ENCODE peak calls at places on chromosomes 1 and 21, in five cellular contexts. L is A549, J is kidney epithelial cell, A is left ventricle myocardium inferior, X is H9. T is an unnamed sample.

GRCh38 chr1:25080294-25081209 is 150.5 kb upstream of the RUNX3 start:
- DNase-seq in L (no peak), J (no peak), A (no peak), X (no peak), T (no peak)

GRCh38 chr1:1335283-1335682 is 4.2 kb downstream of the TAS1R3 start:
- DNase-seq in L (no peak), J (no peak), A (no peak), X (no peak), T (no peak)

GRCh38 chr1:67831850-67832513 is 1.3 kb downstream of the GNG12 start:
- DNase-seq in L (peak; percentile 67), J (peak; percentile 37), A (peak; percentile 43), X (no peak), T (peak; percentile 42)

GRCh38 chr1:4786061-4786460 is 131.7 kb downstream of the AJAP1 start:
- DNase-seq in L (no peak), J (no peak), A (no peak), X (no peak), T (no peak)

GRCh38 chr1:99855914-99856450 is 5.8 kb downstream of the AGL start:
- DNase-seq in L (no peak), J (no peak), A (no peak), X (no peak), T (no peak)

GRCh38 chr1:189646066-189646465 is 831.6 kb downstream of the BRINP3 start:
- DNase-seq in L (no peak), J (no peak), A (no peak), X (no peak), T (no peak)

GRCh38 chr21:24395320-24395933 is 1211.9 kb downstream of the MRPL39 start:
- DNase-seq in L (no peak), J (no peak), A (no peak), X (no peak), T (no peak)

GRCh38 chr1:61284226-61284854 is 202.0 kb downstream of the NFIA start:
- DNase-seq in L (no peak), J (no peak), A (no peak), X (no peak), T (no peak)

GRCh38 chr21:46064870-46065214 is 33.1 kb upstream of the COL6A2 start:
- DNase-seq in L (no peak), J (no peak), A (no peak), X (peak; percentile 30), T (no peak)

GRCh38 chr1:194537521-194537920 is 1351.1 kb upstream of the B3GALT2 start:
- DNase-seq in L (no peak), J (no peak), A (no peak), X (no peak), T (no peak)

GRCh38 chr1:26584022-26584485 is 54.5 kb downstream of the RPS6KA1 start:
- DNase-seq in L (peak; percentile 15), J (no peak), A (no peak), X (peak; percentile 70), T (no peak)

GRCh38 chr1:17239420-17239819 is 9.5 kb upstream of the PADI3 start:
- DNase-seq in L (peak; percentile 79), J (peak; percentile 57), A (no peak), X (peak; percentile 87), T (no peak)

GRCh38 chr1:77218477-77219165 is 609 bp downstream of the PIGK start:
- DNase-seq in L (no peak), J (no peak), A (no peak), X (no peak), T (no peak)

GRCh38 chr1:34371829-34372532 is 195.3 kb downstream of the C1orf94 start:
- DNase-seq in L (no peak), J (no peak), A (no peak), X (no peak), T (no peak)

GRCh38 chr1:111354584-111354983 is 63.9 kb downstream of the CHIA start:
- DNase-seq in L (no peak), J (no peak), A (no peak), X (no peak), T (no peak)

GRCh38 chr1:223363856-223364684 is at the start of gene SUSD4:
- DNase-seq in L (peak; percentile 44), J (no peak), A (peak; percentile 42), X (peak; percentile 83), T (no peak)

GRCh38 chr1:78303620-78304019 is 187.2 kb upstream of the PTGFR start:
- DNase-seq in L (no peak), J (peak; percentile 74), A (peak; percentile 21), X (no peak), T (peak; percentile 81)

GRCh38 chr1:246418565-246419312 is 88.3 kb downstream of the SMYD3 start:
- DNase-seq in L (no peak), J (no peak), A (no peak), X (no peak), T (no peak)

GRCh38 chr1:89762431-89762800 is 58.4 kb upstream of the LRRC8D start:
- DNase-seq in L (no peak), J (no peak), A (no peak), X (no peak), T (no peak)

GRCh38 chr1:160709715-160710114 is 1.9 kb downstream of the CD48 start:
- DNase-seq in L (no peak), J (no peak), A (no peak), X (no peak), T (no peak)

GRCh38 chr1:9201421-9202239 is 32.9 kb upstream of the H6PD start:
- DNase-seq in L (no peak), J (no peak), A (no peak), X (peak; percentile 53), T (no peak)

GRCh38 chr1:223137402-223138100 is 5.5 kb downstream of the TLR5 start:
- DNase-seq in L (no peak), J (no peak), A (no peak), X (no peak), T (no peak)

GRCh38 chr21:45615145-45615711 is 28.3 kb upstream of the PCBP3 start:
- DNase-seq in L (no peak), J (no peak), A (no peak), X (peak; percentile 20), T (no peak)

GRCh38 chr1:53862507-53862906 is 24.4 kb upstream of the NDC1 start:
- DNase-seq in L (no peak), J (no peak), A (no peak), X (no peak), T (no peak)

GRCh38 chr1:61606448-61607312 is 118.3 kb downstream of the TM2D1 start:
- DNase-seq in L (no peak), J (no peak), A (peak; percentile 76), X (no peak), T (no peak)

GRCh38 chr1:155968670-155969069 is 9.7 kb downstream of the ARHGEF2 start:
- DNase-seq in L (no peak), J (no peak), A (peak; percentile 58), X (no peak), T (no peak)

GRCh38 chr21:28761709-28762356 is 230.8 kb downstream of the LTN1 start:
- DNase-seq in L (no peak), J (no peak), A (no peak), X (no peak), T (peak; percentile 82)

GRCh38 chr1:176826265-176826664 is 338.2 kb downstream of the ASTN1 start:
- DNase-seq in L (no peak), J (no peak), A (no peak), X (no peak), T (no peak)

DNA sequence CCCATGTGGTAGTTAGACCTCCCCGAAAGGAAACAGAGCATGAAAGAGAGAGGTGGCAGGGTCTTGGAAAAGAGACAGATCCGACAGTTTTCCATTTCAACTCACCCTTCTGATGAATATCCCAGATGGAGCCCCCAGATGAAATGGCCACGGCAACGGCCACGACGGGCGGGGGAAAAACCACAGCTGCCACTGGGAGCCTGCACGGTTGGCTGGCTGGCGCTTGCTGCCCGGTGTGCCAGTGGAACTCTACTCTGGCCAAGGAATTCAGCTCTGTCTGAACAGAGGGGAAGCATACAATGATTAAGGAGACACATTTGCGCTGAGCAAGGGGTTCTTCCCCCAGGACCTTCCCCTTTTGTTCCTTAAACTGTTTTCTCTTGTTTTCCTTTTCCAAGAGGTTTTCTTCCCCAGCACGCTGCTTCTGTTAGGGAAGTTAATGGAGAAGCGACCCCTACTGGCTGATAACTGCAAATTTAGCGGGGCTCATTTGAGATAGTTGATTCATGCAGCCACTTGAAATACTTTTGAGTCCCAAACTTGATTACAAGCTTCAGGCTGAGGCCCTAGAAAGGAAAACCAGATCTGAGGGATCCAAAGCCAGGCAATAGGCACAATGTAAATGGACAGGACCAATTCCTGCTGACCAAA is 1122.5 kb downstream of the NCAM2 start:
- DNase-seq in L (no peak), J (no peak), A (no peak), X (peak; percentile 49), T (no peak)
- TF ChIP-seq CTCF in L (no peak), J (no peak), A (no peak), X (peak; percentile 78), T (no peak)

GRCh38 chr1:115642168-115643072 is 650 bp downstream of the VANGL1 start:
- DNase-seq in L (peak; percentile 32), J (no peak), A (peak; percentile 43), X (peak; percentile 44), T (no peak)
- TF ChIP-seq CTCF in L (peak; percentile 11), J (peak; percentile 21), A (peak; percentile 37), X (peak; percentile 26), T (peak; percentile 24)

GRCh38 chr1:231966983-231967382 is 340.4 kb downstream of the DISC1 start:
- DNase-seq in L (no peak), J (no peak), A (no peak), X (no peak), T (no peak)
- TF ChIP-seq CTCF in L (no peak), J (no peak), A (no peak), X (peak; percentile 55), T (no peak)

DNA sequence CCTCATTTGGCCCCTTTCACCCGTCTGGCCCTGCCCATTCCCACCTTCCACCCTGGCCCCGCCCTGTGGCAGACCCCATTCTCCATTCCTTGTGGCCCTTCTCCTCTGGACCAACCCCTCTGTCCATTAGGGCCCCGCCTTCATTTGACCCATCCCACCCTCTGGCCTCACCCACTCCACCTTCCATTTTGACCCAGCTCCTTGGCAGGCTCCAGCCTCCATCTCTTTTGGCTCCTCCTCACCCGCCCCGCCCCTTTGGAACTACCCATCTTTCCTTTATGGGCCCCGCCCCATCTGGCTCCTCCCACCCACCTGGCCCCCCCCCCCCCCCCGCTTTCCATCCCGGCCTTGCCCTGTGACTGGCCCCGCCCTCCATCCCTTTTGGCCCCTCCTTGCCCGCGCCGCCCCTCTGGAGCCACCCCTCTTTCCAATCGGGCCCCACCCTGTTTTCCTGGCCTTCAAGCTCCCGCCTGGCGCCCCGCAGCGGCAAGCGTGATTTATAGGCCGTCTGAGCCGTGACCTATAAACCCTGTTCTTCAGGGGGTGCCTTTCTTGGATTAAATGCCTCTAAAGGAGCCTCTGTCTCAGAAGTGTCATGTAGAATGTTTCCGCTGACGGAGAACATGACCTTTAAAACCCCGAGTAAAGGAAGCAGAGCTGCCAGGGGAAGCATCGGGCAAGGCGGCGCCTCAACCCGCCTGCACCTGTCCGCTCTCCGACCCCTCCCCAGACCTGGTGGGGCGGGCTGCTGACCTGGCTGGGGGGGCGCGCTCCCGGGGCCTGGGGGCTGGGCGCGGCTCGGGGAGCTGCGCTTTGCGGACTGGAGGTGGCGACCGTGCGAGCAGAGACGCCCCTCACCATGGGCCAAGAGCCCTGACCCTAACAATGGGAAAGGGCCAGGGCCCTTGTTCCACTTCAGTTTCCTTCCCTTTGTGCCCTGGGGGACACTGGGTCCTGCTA is 178.0 kb downstream of the CAMTA1 start:
- DNase-seq in L (peak; percentile 86), J (peak; percentile 56), A (peak; percentile 48), X (peak; percentile 99), T (no peak)
- TF ChIP-seq CTCF in L (peak; percentile 35), J (peak; percentile 2), A (no peak), X (no peak), T (no peak)